ENCODE peak calls at places on chromosomes 5 and 9, in nine cellular contexts. K is fibroblast of lung, H is upper lobe of right lung, R is psoas muscle, G is tibial artery, N is IMR-90, T is GM12878, Z is osteoblast, E is uterus. U is an unnamed sample.

GRCh38 chr5:139908749-139909148 is 113.1 kb downstream of the PSD2 start:
- DNase-seq in G (peak; percentile 32), H (peak; percentile 51), T (no peak), Z (no peak), R (peak; percentile 68), N (no peak), E (no peak), K (peak; percentile 36), U (no peak)

GRCh38 chr5:58403822-58404433 is 56.0 kb downstream of the PLK2 start:
- DNase-seq in T (no peak), K (no peak), E (no peak), G (no peak), N (no peak), H (no peak), R (no peak), Z (no peak), U (peak; percentile 86)

GRCh38 chr5:56479701-56480304 is 246.7 kb upstream of the ANKRD55 start:
- DNase-seq in E (no peak), Z (peak; percentile 74), K (no peak), T (peak; percentile 30), G (no peak), R (no peak), N (no peak), H (no peak), U (no peak)

GRCh38 chr5:105593011-105593760 is 2030.6 kb upstream of the NUDT12 start:
- DNase-seq in K (no peak), H (no peak), R (no peak), E (no peak), Z (peak; percentile 1), G (no peak), N (no peak), T (no peak), U (no peak)

GRCh38 chr5:8349855-8350254 is 480.9 kb downstream of the MTRR start:
- DNase-seq in K (no peak), E (no peak), G (no peak), H (no peak), Z (no peak), T (peak; percentile 17), R (no peak), N (no peak), U (no peak)

GRCh38 chr5:53930457-53930856 is 370.0 kb downstream of the NDUFS4 start:
- DNase-seq in G (no peak), R (no peak), T (no peak), K (no peak), Z (no peak), E (no peak), H (no peak), N (peak; percentile 55), U (no peak)

GRCh38 chr5:43274435-43275114 is 38.6 kb downstream of the HMGCS1 start:
- DNase-seq in T (no peak), Z (no peak), K (no peak), G (no peak), E (no peak), R (no peak), N (no peak), H (peak; percentile 63), U (no peak)

GRCh38 chr5:170740586-170741205 is 42.8 kb upstream of the GABRP start:
- DNase-seq in N (no peak), K (no peak), T (no peak), H (no peak), Z (no peak), G (no peak), E (no peak), R (no peak), U (no peak)

GRCh38 chr5:72013741-72014703 is 93.3 kb upstream of the MAP1B start:
- DNase-seq in E (no peak), R (no peak), G (no peak), H (no peak), T (no peak), Z (peak; percentile 69), K (peak; percentile 53), N (peak; percentile 57), U (no peak)

GRCh38 chr9:137272241-137273094 is 5.1 kb upstream of the TOR4A start:
- DNase-seq in R (peak; percentile 51), Z (peak; percentile 41), G (no peak), N (no peak), E (no peak), K (no peak), H (peak; percentile 65), T (no peak), U (no peak)

GRCh38 chr5:118620201-118620600 is 368.1 kb downstream of the DTWD2 start:
- DNase-seq in H (no peak), R (no peak), E (no peak), T (no peak), G (no peak), Z (no peak), N (no peak), K (no peak), U (no peak)
- TF ChIP-seq CTCF in H (no peak), R (no peak), E (no peak), T (no peak), G (no peak), Z (no peak), N (no peak), K (no peak), U (no peak)

GRCh38 chr5:78624992-78625391 is 23.6 kb downstream of the LHFPL2 start:
- DNase-seq in H (no peak), N (no peak), K (no peak), G (no peak), R (no peak), Z (no peak), E (no peak), T (no peak), U (no peak)

GRCh38 chr5:78621269-78621871 is 27.2 kb downstream of the LHFPL2 start:
- DNase-seq in G (no peak), N (peak; percentile 56), Z (no peak), K (peak; percentile 51), H (no peak), T (no peak), E (no peak), R (no peak), U (no peak)

GRCh38 chr5:78626009-78626571 is 22.5 kb downstream of the LHFPL2 start:
- DNase-seq in N (peak; percentile 57), R (no peak), K (peak; percentile 75), Z (no peak), T (no peak), E (peak; percentile 62), H (no peak), G (peak; percentile 32), U (no peak)

GRCh38 chr5:78622302-78622971 is 26.1 kb downstream of the LHFPL2 start:
- DNase-seq in R (no peak), Z (no peak), T (no peak), K (no peak), E (no peak), N (no peak), H (no peak), G (no peak), U (no peak)

GRCh38 chr5:78624011-78624541 is 24.5 kb downstream of the LHFPL2 start:
- DNase-seq in K (no peak), E (no peak), T (no peak), H (no peak), R (no peak), N (no peak), Z (no peak), G (no peak), U (no peak)
- H3K4me1 ChIP-seq in K (peaks cover 2% of the 10 kb centered on the region), E (peaks cover 11% of the 10 kb centered on the region), T (no peaks in the 10 kb centered on the region), H (peaks cover 10% of the 10 kb centered on the region), R (peaks cover 6% of the 10 kb centered on the region), N (peaks cover 17% of the 10 kb centered on the region), Z (peaks cover 19% of the 10 kb centered on the region), G (peaks cover 48% of the 10 kb centered on the region), U (no peaks in the 10 kb centered on the region)

GRCh38 chr5:1681955-1682354 is 117.7 kb downstream of the MRPL36 start:
- DNase-seq in H (no peak), T (no peak), Z (no peak), N (no peak), G (no peak), E (no peak), R (no peak), K (no peak), U (no peak)
- TF ChIP-seq CTCF in H (no peak), T (no peak), Z (no peak), N (no peak), G (no peak), E (no peak), R (no peak), K (no peak), U (no peak)

GRCh38 chr5:145976431-145977155 is 40.2 kb downstream of the SH3RF2 start:
- DNase-seq in E (no peak), H (no peak), K (peak; percentile 15), R (no peak), G (no peak), T (no peak), Z (no peak), N (peak; percentile 40), U (peak; percentile 85)
- H3K4me1 ChIP-seq in E (no peaks in the 10 kb centered on the region), H (peaks cover 5% of the 10 kb centered on the region), K (no peaks in the 10 kb centered on the region), R (peaks cover 37% of the 10 kb centered on the region), G (peaks cover 42% of the 10 kb centered on the region), T (no peaks in the 10 kb centered on the region), Z (peaks cover 28% of the 10 kb centered on the region), N (peaks cover 5% of the 10 kb centered on the region), U (peaks cover 35% of the 10 kb centered on the region)

U was measured in foreskin keratinocyte.